ENCODE peak calls at places on chromosome 11, in ten cellular contexts. H is brain microvascular endothelial cell; Y is transverse colon; U is CD8-positive, alpha-beta T cell; C is body of pancreas; A is right lobe of liver; J is substantia nigra; X is OCI-LY7; V is CD4-positive, alpha-beta T cell; D is gastrocnemius medialis. N is an unnamed sample.

GRCh38 chr11:65430406-65431217 is 8.0 kb downstream of the NEAT1 start:
- DNase-seq in C (no peak), H (peak), D (no peak), A (peak), V (no peak), Y (peak), J (no peak), U (no peak), X (peak), N (no peak)

GRCh38 chr11:26245046-26245445 is 86.9 kb upstream of the ANO3 start:
- DNase-seq in A (no peak), C (no peak), H (no peak), X (no peak), Y (no peak), D (no peak), V (no peak), J (no peak), U (no peak), N (no peak)

GRCh38 chr11:128054323-128054910 is 532.9 kb downstream of the ETS1 start:
- DNase-seq in J (no peak), V (no peak), D (no peak), Y (no peak), X (no peak), A (no peak), U (no peak), H (no peak), C (no peak), N (no peak)

GRCh38 chr11:125941606-125942275 is 4.1 kb upstream of the VSIG10L2 start:
- DNase-seq in U (peak), A (peak), Y (peak), J (no peak), C (peak), X (peak), H (no peak), D (peak), V (peak), N (peak)

GRCh38 chr11:122509091-122509490 is 146.4 kb upstream of the UBASH3B start:
- DNase-seq in V (no peak), X (no peak), J (no peak), C (no peak), D (no peak), Y (no peak), H (no peak), A (no peak), U (no peak), N (no peak)

GRCh38 chr11:70111269-70112016 is 33.3 kb downstream of the ANO1 start:
- DNase-seq in H (peak), J (no peak), V (no peak), Y (peak), U (no peak), A (no peak), C (peak), D (peak), X (no peak), N (no peak)

GRCh38 chr11:66258473-66258893 is 10.0 kb upstream of the RAB1B start:
- DNase-seq in J (no peak), D (no peak), H (no peak), V (no peak), Y (no peak), A (no peak), X (no peak), U (no peak), C (no peak), N (no peak)

GRCh38 chr11:68843703-68844312 is 2.1 kb upstream of the CPT1A start:
- DNase-seq in C (peak), H (no peak), J (peak), U (peak), V (peak), X (peak), A (peak), Y (peak), D (peak), N (no peak)

GRCh38 chr11:70711095-70711910 is 313.0 kb downstream of the CTTN start:
- DNase-seq in A (no peak), C (no peak), D (no peak), V (no peak), J (no peak), Y (no peak), H (no peak), U (no peak), X (no peak), N (no peak)

GRCh38 chr11:90218606-90219005 is 4.2 kb downstream of the CHORDC1 start:
- DNase-seq in A (no peak), V (no peak), U (no peak), D (peak), C (no peak), X (no peak), H (no peak), J (no peak), Y (no peak), N (no peak)

GRCh38 chr11:35529971-35530495 is 4.6 kb upstream of the PAMR1 start:
- DNase-seq in J (no peak), C (peak), A (no peak), X (no peak), D (no peak), U (no peak), V (no peak), H (peak), Y (no peak), N (no peak)

GRCh38 chr11:78203184-78203583 is 14.5 kb downstream of the USP35 start:
- DNase-seq in Y (no peak), J (no peak), H (no peak), V (peak), D (no peak), U (peak), X (no peak), C (peak), A (no peak), N (no peak)

GRCh38 chr11:27603376-27603775 is 96.8 kb upstream of the LIN7C start:
- DNase-seq in V (no peak), X (no peak), Y (no peak), D (no peak), C (no peak), J (no peak), H (no peak), U (no peak), A (no peak), N (no peak)

GRCh38 chr11:78207532-78208256 is 19.0 kb downstream of the USP35 start:
- DNase-seq in Y (no peak), D (no peak), A (no peak), H (no peak), X (no peak), C (no peak), V (no peak), J (no peak), U (no peak), N (no peak)

GRCh38 chr11:62889484-62890437 is 9.1 kb downstream of the SLC3A2 start:
- DNase-seq in A (no peak), D (no peak), H (no peak), C (no peak), Y (peak), U (no peak), V (no peak), X (no peak), J (no peak), N (no peak)

GRCh38 chr11:41536001-41536568 is 76.6 kb upstream of the LRRC4C start:
- DNase-seq in Y (no peak), X (no peak), D (no peak), V (no peak), A (no peak), H (no peak), J (no peak), C (no peak), U (no peak), N (no peak)

GRCh38 chr11:102158151-102158734 is 48.0 kb downstream of the YAP1 start:
- DNase-seq in Y (peak), A (no peak), J (no peak), C (no peak), X (no peak), D (no peak), V (no peak), U (no peak), H (no peak), N (no peak)

GRCh38 chr11:14643697-14644395 is at the start of gene PDE3B:
- DNase-seq in D (peak), V (peak), H (peak), Y (peak), X (peak), U (peak), J (peak), C (peak), A (peak), N (peak)

GRCh38 chr11:75068559-75068958 is 28.1 kb downstream of the OR2AT4 start:
- DNase-seq in A (no peak), V (no peak), C (no peak), U (no peak), Y (no peak), J (no peak), D (no peak), X (no peak), H (no peak), N (no peak)

GRCh38 chr11:59152312-59152967 is 9.8 kb downstream of the FAM111A start:
- DNase-seq in C (no peak), X (no peak), D (no peak), U (no peak), V (no peak), A (no peak), H (no peak), J (no peak), Y (no peak), N (no peak)

GRCh38 chr11:65894034-65894591 is 3.6 kb downstream of the CCDC85B start:
- DNase-seq in V (no peak), J (no peak), D (no peak), C (no peak), U (no peak), Y (no peak), X (peak), A (peak), H (no peak), N (no peak)

GRCh38 chr11:129190087-129190486 is 2.0 kb downstream of the ARHGAP32 start:
- DNase-seq in Y (peak), U (no peak), A (no peak), C (no peak), D (no peak), H (no peak), X (no peak), J (no peak), V (no peak), N (no peak)

GRCh38 chr11:36431429-36432092 is 78.5 kb downstream of the TRAF6 start:
- DNase-seq in Y (peak), A (no peak), H (peak), C (no peak), V (no peak), J (no peak), D (no peak), U (no peak), X (no peak), N (no peak)

GRCh38 chr11:14742849-14743248 is 99.2 kb downstream of the PDE3B start:
- DNase-seq in V (no peak), C (no peak), A (no peak), J (no peak), U (no peak), D (no peak), X (no peak), Y (no peak), H (no peak), N (no peak)

GRCh38 chr11:106644824-106645223 is 373.5 kb downstream of the GUCY1A2 start:
- DNase-seq in V (no peak), A (no peak), J (no peak), X (no peak), Y (no peak), D (no peak), C (no peak), U (no peak), H (peak), N (no peak)

GRCh38 chr11:108135845-108136599 is 14.7 kb downstream of the ACAT1 start:
- DNase-seq in A (no peak), J (no peak), U (no peak), X (peak), H (no peak), C (no peak), V (no peak), D (no peak), Y (no peak), N (no peak)

GRCh38 chr11:66336234-66337102 is at the start of gene RIN1:
- DNase-seq in C (peak), V (no peak), Y (peak), D (peak), J (no peak), H (peak), X (peak), U (no peak), A (peak), N (peak)

GRCh38 chr11:118263694-118264567 is at the start of gene MPZL2:
- DNase-seq in J (no peak), X (no peak), V (no peak), A (peak), U (no peak), C (peak), Y (peak), D (no peak), H (no peak), N (no peak)

GRCh38 chr11:111206472-111206871 is 39.1 kb upstream of the POU2AF2 start:
- DNase-seq in C (no peak), V (no peak), D (no peak), A (no peak), U (no peak), J (no peak), Y (no peak), H (peak), X (no peak), N (no peak)

GRCh38 chr11:1541474-1542204 is 30.4 kb downstream of the DUSP8 start:
- DNase-seq in V (no peak), A (no peak), Y (no peak), D (no peak), U (no peak), X (no peak), J (peak), H (no peak), C (no peak), N (peak)

GRCh38 chr11:109155291-109155690 is 266.7 kb upstream of the C11orf87 start:
- DNase-seq in C (no peak), H (no peak), V (no peak), A (no peak), Y (no peak), U (no peak), D (no peak), X (no peak), J (no peak), N (no peak)

GRCh38 chr11:67302571-67303131 is 679 bp upstream of the SSH3 start:
- DNase-seq in H (peak), V (no peak), U (no peak), Y (peak), J (no peak), A (peak), C (peak), X (no peak), D (peak), N (no peak)

GRCh38 chr11:394034-394857 is at the start of gene PKP3:
- DNase-seq in A (no peak), C (peak), D (no peak), J (no peak), U (no peak), V (no peak), Y (peak), H (peak), X (no peak), N (no peak)

GRCh38 chr11:26283852-26284421 is 48.0 kb upstream of the ANO3 start:
- DNase-seq in U (no peak), C (no peak), D (no peak), H (no peak), X (no peak), Y (no peak), A (no peak), J (no peak), V (no peak), N (no peak)

GRCh38 chr11:93529707-93530467 is 13.3 kb downstream of the SMCO4 start:
- DNase-seq in U (no peak), C (no peak), D (no peak), H (peak), J (no peak), A (no peak), X (no peak), Y (no peak), V (no peak), N (no peak)

GRCh38 chr11:67572747-67573419 is 10.7 kb upstream of the GSTP1 start:
- DNase-seq in D (peak), H (peak), X (peak), C (peak), A (peak), Y (peak), U (no peak), V (no peak), J (peak), N (no peak)

DNA sequence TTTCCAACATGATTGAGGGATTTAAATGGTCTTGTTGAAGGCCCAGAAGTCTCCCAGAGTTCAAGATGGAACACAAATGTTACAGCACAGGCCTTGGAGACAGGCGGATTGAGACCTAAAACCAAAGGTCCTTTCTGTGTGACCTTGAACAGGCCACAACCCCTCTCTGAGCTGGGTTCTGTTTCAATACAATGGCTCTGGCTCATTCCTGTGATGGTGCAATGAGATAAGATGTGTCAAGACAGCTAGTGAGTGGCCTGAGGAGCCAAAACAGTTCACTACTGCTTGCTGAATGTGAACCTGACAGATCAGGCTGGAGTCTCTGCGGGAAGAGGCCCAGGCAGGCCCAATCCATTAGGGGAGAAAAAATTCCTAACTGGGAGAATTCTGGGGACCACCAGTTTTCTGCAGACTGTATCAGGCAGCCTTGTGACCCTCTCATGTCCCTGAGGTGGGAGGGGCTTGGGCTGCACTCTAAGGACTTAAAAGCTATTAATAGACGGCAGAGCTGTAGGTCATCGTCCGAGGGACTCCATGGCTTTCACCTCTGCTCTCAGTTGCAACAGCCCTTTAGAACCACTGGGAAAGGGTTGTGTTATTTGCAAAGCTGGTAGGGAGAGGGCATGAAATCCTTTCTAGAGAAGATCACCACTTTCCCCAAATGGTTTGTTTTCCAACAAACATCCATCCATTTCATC is 126.1 kb upstream of the TEAD1 start:
- DNase-seq in A (no peak), C (no peak), V (no peak), J (no peak), D (no peak), Y (no peak), X (no peak), U (no peak), H (no peak), N (no peak)
- H3K27ac ChIP-seq in A (no peak), C (no peak), V (no peak), J (no peak), D (no peak), Y (no peak), X (no peak), U (no peak), H (no peak), N (no peak)

GRCh38 chr11:34356576-34356917 is 1.3 kb downstream of the ABTB2 start:
- DNase-seq in A (no peak), H (peak), D (peak), V (no peak), U (no peak), J (no peak), C (peak), X (no peak), Y (no peak), N (peak)
- H3K27ac ChIP-seq in A (peak), H (no peak), D (peak), V (no peak), U (no peak), J (no peak), C (no peak), X (no peak), Y (peak), N (no peak)

GRCh38 chr11:6563121-6563619 is 40.2 kb downstream of the RRP8 start:
- DNase-seq in J (no peak), A (no peak), C (no peak), H (no peak), D (no peak), V (no peak), U (no peak), X (no peak), Y (no peak), N (no peak)
- H3K27ac ChIP-seq in J (no peak), A (no peak), C (no peak), H (no peak), D (no peak), V (no peak), U (no peak), X (no peak), Y (no peak), N (no peak)

GRCh38 chr11:3123316-3123715 is 41.8 kb downstream of the OSBPL5 start:
- DNase-seq in U (no peak), X (no peak), J (peak), D (peak), Y (peak), V (no peak), H (no peak), A (peak), C (peak), N (no peak)
- H3K27ac ChIP-seq in U (no peak), X (no peak), J (peak), D (peak), Y (peak), V (no peak), H (no peak), A (no peak), C (no peak), N (no peak)

GRCh38 chr11:45154276-45154675 is 7.8 kb downstream of the PRDM11 start:
- DNase-seq in A (no peak), X (no peak), Y (no peak), U (no peak), D (no peak), H (no peak), J (no peak), C (no peak), V (no peak), N (no peak)
- H3K27ac ChIP-seq in A (no peak), X (no peak), Y (no peak), U (no peak), D (no peak), H (no peak), J (no peak), C (no peak), V (no peak), N (no peak)

GRCh38 chr11:13391217-13391616 is 71.8 kb downstream of the BTBD10 start:
- DNase-seq in X (no peak), C (no peak), U (no peak), A (no peak), D (no peak), V (no peak), J (no peak), H (no peak), Y (no peak), N (no peak)

GRCh38 chr11:13388741-13389140 is 74.3 kb downstream of the BTBD10 start:
- DNase-seq in H (no peak), A (no peak), J (no peak), X (no peak), Y (no peak), V (no peak), U (no peak), D (no peak), C (no peak), N (no peak)

GRCh38 chr11:13384837-13385417 is 78.1 kb downstream of the BTBD10 start:
- DNase-seq in Y (peak), A (no peak), J (no peak), D (no peak), X (peak), H (peak), U (no peak), C (peak), V (no peak), N (no peak)

GRCh38 chr11:13382751-13383150 is 80.3 kb downstream of the BTBD10 start:
- DNase-seq in D (no peak), U (no peak), X (no peak), C (no peak), V (no peak), Y (no peak), J (no peak), A (no peak), H (no peak), N (no peak)

DNA sequence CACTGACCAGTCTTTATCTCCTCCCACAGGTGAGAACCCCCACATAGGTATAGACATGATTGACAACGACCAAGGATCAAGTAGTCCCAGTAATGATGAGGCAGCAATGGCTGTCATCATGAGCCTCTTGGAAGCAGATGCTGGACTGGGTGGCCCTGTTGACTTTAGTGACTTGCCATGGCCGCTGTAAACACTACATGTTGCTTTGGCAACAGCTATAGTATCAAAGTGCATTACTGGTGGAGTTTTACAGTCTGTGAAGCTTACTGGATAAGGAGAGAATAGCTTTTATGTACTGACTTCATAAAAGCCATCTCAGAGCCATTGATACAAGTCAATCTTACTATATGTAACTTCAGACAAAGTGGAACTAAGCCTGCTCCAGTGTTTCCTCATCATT is 76.5 kb downstream of the BTBD10 start:
- DNase-seq in X (no peak), U (no peak), C (no peak), H (no peak), Y (peak), J (no peak), V (no peak), A (no peak), D (no peak), N (no peak)
- H3K27ac ChIP-seq in X (no peak), U (no peak), C (no peak), H (no peak), Y (peak), J (no peak), V (no peak), A (no peak), D (no peak), N (no peak)

DNA sequence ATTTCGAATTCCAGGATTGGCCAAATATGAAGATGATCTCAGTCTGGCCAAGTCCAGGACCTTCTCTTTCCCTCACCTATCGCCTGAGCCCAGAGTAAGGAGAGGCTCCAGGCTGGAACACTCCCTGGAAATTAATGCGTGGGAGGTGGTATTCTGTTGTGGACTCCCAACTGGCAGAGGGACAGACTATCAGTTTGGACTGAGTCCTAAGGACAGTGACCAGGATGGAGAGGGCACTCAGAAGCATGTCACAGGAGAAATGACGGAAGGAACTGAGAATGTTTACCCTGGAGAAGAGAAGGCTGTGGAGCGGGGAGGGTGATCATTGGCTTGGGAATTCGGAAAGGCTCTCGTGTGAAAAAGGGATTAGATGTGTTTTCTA is 84.4 kb downstream of the RPL27A start:
- DNase-seq in X (no peak), U (no peak), A (no peak), H (no peak), V (no peak), C (no peak), J (no peak), D (no peak), Y (no peak), N (no peak)
- H3K27ac ChIP-seq in X (no peak), U (no peak), A (no peak), H (peak), V (no peak), C (peak), J (no peak), D (peak), Y (peak), N (no peak)

GRCh38 chr11:18329196-18329870 is 7.0 kb downstream of the GTF2H1 start:
- DNase-seq in C (no peak), J (no peak), A (no peak), X (no peak), Y (no peak), U (no peak), H (no peak), V (no peak), D (no peak), N (no peak)
- H3K27ac ChIP-seq in C (no peak), J (no peak), A (no peak), X (no peak), Y (no peak), U (no peak), H (no peak), V (no peak), D (peak), N (no peak)